ENCODE peak calls at places on chromosomes 12 and 14, in ten cellular contexts. Z is hippocampal formation; N is posterior cingulate gyrus; M is ecto neural progenitor cell; T is stimulated activated CD8-positive, alpha-beta memory T cell treated with anti-CD3 and anti-CD28 coated beads, Interleukin-12 subunit alpha, Interleukin-12 subunit beta, amount 100 ng/mL, for 1 hour; W is activated CD8-positive, alpha-beta memory T cell treated with anti-CD3 and anti-CD28 coated beads for 48 hours; D is fibroblast of lung; R is astrocyte of the spinal cord; U is T-helper 2 cell; Y is NCI-H774. L is an unnamed sample.

GRCh38 chr14:50795127-50795526 is 35.8 kb downstream of the NIN start:
- DNase-seq in Z (no peak), N (no peak), M (no peak), T (no peak), W (no peak), D (no peak), R (no peak), U (no peak), Y (no peak), L (no peak)

GRCh38 chr12:97173672-97174385 is 266.8 kb downstream of the NEDD1 start:
- DNase-seq in Z (no peak), N (no peak), M (no peak), T (no peak), W (no peak), D (no peak), R (no peak), U (no peak), Y (no peak), L (no peak)

GRCh38 chr14:68734231-68734732 is 58.6 kb downstream of the ZFP36L1 start:
- DNase-seq in Z (no peak), N (no peak), M (no peak), T (peak), W (peak), D (no peak), R (no peak), U (no peak), Y (no peak), L (no peak)

GRCh38 chr14:51449666-51450061 is 202.0 kb upstream of the FRMD6 start:
- DNase-seq in Z (no peak), N (no peak), M (no peak), T (no peak), W (no peak), D (no peak), R (no peak), U (no peak), Y (no peak), L (no peak)

GRCh38 chr14:103099733-103100280 is 5.3 kb downstream of the EXOC3L4 start:
- DNase-seq in Z (no peak), N (no peak), M (no peak), T (no peak), W (no peak), D (no peak), R (no peak), U (no peak), Y (no peak), L (no peak)

GRCh38 chr14:63727231-63727735 is 582 bp downstream of the SGPP1 start:
- DNase-seq in Z (no peak), N (peak), M (no peak), T (no peak), W (peak), D (peak), R (peak), U (no peak), Y (no peak), L (peak)

GRCh38 chr12:6767592-6768384 is 1.6 kb downstream of the PTMS start:
- DNase-seq in Z (no peak), N (peak), M (no peak), T (no peak), W (no peak), D (no peak), R (no peak), U (no peak), Y (no peak), L (peak)

GRCh38 chr14:77310041-77310440 is 10.6 kb downstream of the POMT2 start:
- DNase-seq in Z (no peak), N (no peak), M (no peak), T (no peak), W (no peak), D (peak), R (no peak), U (no peak), Y (no peak), L (peak)

GRCh38 chr14:96673706-96674105 is 123.5 kb upstream of the VRK1 start:
- DNase-seq in Z (no peak), N (no peak), M (no peak), T (no peak), W (no peak), D (no peak), R (no peak), U (no peak), Y (no peak), L (no peak)

GRCh38 chr14:72924332-72924731 is 1.9 kb upstream of the DCAF4 start:
- DNase-seq in Z (no peak), N (no peak), M (no peak), T (no peak), W (no peak), D (no peak), R (no peak), U (no peak), Y (no peak), L (no peak)

GRCh38 chr14:33118653-33119052 is 180.0 kb downstream of the NPAS3 start:
- DNase-seq in Z (no peak), N (no peak), M (no peak), T (no peak), W (no peak), D (no peak), R (peak), U (no peak), Y (peak), L (no peak)

GRCh38 chr12:65209655-65210043 is 40.3 kb downstream of the LEMD3 start:
- DNase-seq in Z (no peak), N (no peak), M (no peak), T (no peak), W (no peak), D (no peak), R (no peak), U (no peak), Y (no peak), L (no peak)

GRCh38 chr12:42327227-42327590 is 1.2 kb downstream of the PPHLN1 start:
- DNase-seq in Z (no peak), N (no peak), M (no peak), T (no peak), W (no peak), D (no peak), R (no peak), U (no peak), Y (no peak), L (no peak)

GRCh38 chr12:2432856-2433255 is 361.9 kb upstream of the FKBP4 start:
- DNase-seq in Z (no peak), N (no peak), M (no peak), T (no peak), W (no peak), D (no peak), R (no peak), U (no peak), Y (no peak), L (no peak)

GRCh38 chr14:93056166-93056839 is 59.4 kb downstream of the ITPK1 start:
- DNase-seq in Z (no peak), N (no peak), M (no peak), T (no peak), W (no peak), D (peak), R (no peak), U (no peak), Y (no peak), L (peak)

GRCh38 chr14:65496178-65496993 is 83.9 kb downstream of the FUT8 start:
- DNase-seq in Z (no peak), N (no peak), M (no peak), T (no peak), W (no peak), D (peak), R (peak), U (no peak), Y (no peak), L (peak)

L was measured in fibroblast of gingiva.